ENCODE peak calls at places on chromosomes 12 and 14, in ten cellular contexts. M, O, S, L, F, Q, A, G, D and U are unnamed samples.

GRCh38 chr12:80838024-80838658 is 99.6 kb downstream of the LIN7A start:
- DNase-seq in M (no peak), O (no peak), S (no peak), L (no peak), F (no peak), Q (no peak), A (no peak), G (no peak), D (no peak), U (no peak)

GRCh38 chr14:75340921-75341320 is 62.3 kb downstream of the FOS start:
- DNase-seq in M (no peak), O (no peak), S (peak), L (no peak), F (no peak), Q (no peak), A (no peak), G (no peak), D (no peak), U (no peak)

GRCh38 chr12:76916170-76916540 is 37.3 kb upstream of the CSRP2 start:
- DNase-seq in M (no peak), O (no peak), S (no peak), L (no peak), F (no peak), Q (no peak), A (no peak), G (no peak), D (no peak), U (no peak)

GRCh38 chr12:114835031-114835430 is 151.1 kb upstream of the TBX3 start:
- DNase-seq in M (no peak), O (no peak), S (no peak), L (no peak), F (no peak), Q (no peak), A (peak), G (no peak), D (no peak), U (no peak)

GRCh38 chr14:105128059-105128458 is 40.5 kb downstream of the JAG2 start:
- DNase-seq in M (no peak), O (no peak), S (no peak), L (no peak), F (no peak), Q (no peak), A (no peak), G (no peak), D (no peak), U (no peak)

GRCh38 chr12:62484234-62484633 is 17.6 kb downstream of the MON2 start:
- DNase-seq in M (no peak), O (no peak), S (no peak), L (no peak), F (no peak), Q (no peak), A (no peak), G (no peak), D (no peak), U (no peak)

GRCh38 chr14:20418501-20418909 is 5.2 kb upstream of the TEP1 start:
- DNase-seq in M (no peak), O (no peak), S (peak), L (no peak), F (no peak), Q (no peak), A (no peak), G (no peak), D (no peak), U (no peak)

GRCh38 chr12:46948936-46949555 is 123.2 kb upstream of the SLC38A4 start:
- DNase-seq in M (no peak), O (no peak), S (no peak), L (no peak), F (no peak), Q (no peak), A (no peak), G (no peak), D (no peak), U (no peak)

GRCh38 chr12:12294215-12295005 is 27.6 kb upstream of the LRP6 start:
- DNase-seq in M (no peak), O (no peak), S (no peak), L (no peak), F (no peak), Q (no peak), A (no peak), G (peak), D (no peak), U (no peak)

GRCh38 chr12:119869720-119870119 is 7.4 kb downstream of the CIT start:
- DNase-seq in M (peak), O (peak), S (peak), L (no peak), F (no peak), Q (no peak), A (peak), G (peak), D (peak), U (peak)

GRCh38 chr14:33412450-33412849 is 473.8 kb downstream of the NPAS3 start:
- DNase-seq in M (no peak), O (no peak), S (no peak), L (no peak), F (no peak), Q (no peak), A (no peak), G (no peak), D (no peak), U (no peak)

GRCh38 chr12:114165921-114166320 is 199.8 kb upstream of the RBM19 start:
- DNase-seq in M (no peak), O (no peak), S (no peak), L (no peak), F (no peak), Q (peak), A (no peak), G (no peak), D (no peak), U (no peak)